ENCODE peak calls at places on chromosomes 4 and X, in four cellular contexts. X is neural progenitor cell, L is AG10803, S is upper lobe of left lung. G is an unnamed sample.

GRCh38 chr4:23923840-23924239 is 34.0 kb upstream of the PPARGC1A start:
- DNase-seq in X (no peak), L (no peak), S (no peak), G (no peak)

GRCh38 chrX:19698125-19698524 is 182.8 kb upstream of the MAP3K15 start:
- DNase-seq in X (no peak), L (peak), S (peak), G (no peak)

GRCh38 chr4:109557433-109557832 is 2.6 kb upstream of the MCUB start:
- DNase-seq in X (no peak), L (no peak), S (no peak), G (no peak)

GRCh38 chr4:74632634-74633033 is 161.7 kb downstream of the BTC start:
- DNase-seq in X (no peak), L (peak), S (peak), G (peak)

GRCh38 chr4:141027421-141027820 is 105.8 kb downstream of the RNF150 start:
- DNase-seq in X (no peak), L (peak), S (peak), G (peak)

GRCh38 chrX:105650577-105650976 is 171.8 kb upstream of the NRK start:
- DNase-seq in X (no peak), L (no peak), S (no peak), G (no peak)

GRCh38 chr4:23361453-23361852 is 528.4 kb downstream of the PPARGC1A start:
- DNase-seq in X (no peak), L (no peak), S (no peak), G (no peak)

GRCh38 chr4:123878976-123879375 is 482.4 kb downstream of the SPRY1 start:
- DNase-seq in X (no peak), L (no peak), S (no peak), G (no peak)

GRCh38 chrX:133335027-133335426 is 80.3 kb downstream of the GPC4 start:
- DNase-seq in X (peak), L (peak), S (no peak), G (peak)

GRCh38 chr4:159105063-159105414 is 2.2 kb downstream of the RAPGEF2 start:
- DNase-seq in X (peak), L (peak), S (no peak), G (peak)

GRCh38 chr4:88291003-88291402 is 6.6 kb upstream of the PPM1K start:
- DNase-seq in X (no peak), L (no peak), S (no peak), G (no peak)

GRCh38 chr4:8156617-8157016 is 2.0 kb downstream of the ABLIM2 start:
- DNase-seq in X (no peak), L (no peak), S (no peak), G (no peak)

GRCh38 chrX:149036086-149036485 is 469.0 kb downstream of the IDS start:
- DNase-seq in X (no peak), L (no peak), S (no peak), G (no peak)

GRCh38 chr4:82898322-82899243 is 2.0 kb upstream of the THAP9 start:
- DNase-seq in X (no peak), L (peak), S (peak), G (peak)
- TF ChIP-seq CTCF in X (peak), L (peak), S (peak), G (peak)

GRCh38 chr4:124947622-124948265 is 235.2 kb upstream of the ANKRD50 start:
- DNase-seq in X (no peak), L (no peak), S (no peak), G (no peak)

GRCh38 chr4:124946696-124947095 is 234.2 kb upstream of the ANKRD50 start:
- DNase-seq in X (no peak), L (no peak), S (no peak), G (no peak)

GRCh38 chr4:124943145-124943889 is 230.8 kb upstream of the ANKRD50 start:
- DNase-seq in X (no peak), L (peak), S (no peak), G (peak)

GRCh38 chr4:124943938-124944337 is 231.4 kb upstream of the ANKRD50 start:
- DNase-seq in X (no peak), L (no peak), S (no peak), G (no peak)

DNA sequence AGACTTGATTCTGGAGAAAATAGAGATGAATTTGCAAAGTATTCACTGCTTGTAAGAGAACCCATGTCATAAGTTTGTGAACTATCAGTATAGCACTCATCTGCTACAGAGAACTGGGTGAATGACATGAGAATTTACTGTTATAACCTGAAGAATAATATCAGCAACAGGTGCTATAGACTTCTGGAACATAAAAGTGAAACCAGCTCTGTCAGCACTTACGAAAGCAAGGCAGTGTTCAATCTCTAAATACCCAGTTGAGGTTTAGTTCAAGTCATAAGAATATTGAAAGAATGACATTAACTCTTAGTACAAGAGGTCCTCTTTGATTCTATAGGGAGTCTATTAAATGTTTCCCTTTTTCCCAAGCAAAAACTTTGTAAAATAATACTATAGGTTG is 232.9 kb upstream of the ANKRD50 start:
- DNase-seq in X (no peak), L (no peak), S (no peak), G (no peak)
- H3K4me3 ChIP-seq in X (no peak), L (no peak), S (no peak), G (no peak)

GRCh38 chr4:142406917-142407501 is 439.1 kb downstream of the INPP4B start:
- DNase-seq in X (no peak), L (no peak), S (no peak), G (peak)

GRCh38 chr4:142407569-142407968 is 438.5 kb downstream of the INPP4B start:
- DNase-seq in X (no peak), L (no peak), S (no peak), G (peak)

GRCh38 chr4:142406051-142406549 is 440.0 kb downstream of the INPP4B start:
- DNase-seq in X (no peak), L (peak), S (no peak), G (no peak)

GRCh38 chr4:142404191-142404611 is 441.9 kb downstream of the INPP4B start:
- DNase-seq in X (no peak), L (peak), S (no peak), G (peak)

DNA sequence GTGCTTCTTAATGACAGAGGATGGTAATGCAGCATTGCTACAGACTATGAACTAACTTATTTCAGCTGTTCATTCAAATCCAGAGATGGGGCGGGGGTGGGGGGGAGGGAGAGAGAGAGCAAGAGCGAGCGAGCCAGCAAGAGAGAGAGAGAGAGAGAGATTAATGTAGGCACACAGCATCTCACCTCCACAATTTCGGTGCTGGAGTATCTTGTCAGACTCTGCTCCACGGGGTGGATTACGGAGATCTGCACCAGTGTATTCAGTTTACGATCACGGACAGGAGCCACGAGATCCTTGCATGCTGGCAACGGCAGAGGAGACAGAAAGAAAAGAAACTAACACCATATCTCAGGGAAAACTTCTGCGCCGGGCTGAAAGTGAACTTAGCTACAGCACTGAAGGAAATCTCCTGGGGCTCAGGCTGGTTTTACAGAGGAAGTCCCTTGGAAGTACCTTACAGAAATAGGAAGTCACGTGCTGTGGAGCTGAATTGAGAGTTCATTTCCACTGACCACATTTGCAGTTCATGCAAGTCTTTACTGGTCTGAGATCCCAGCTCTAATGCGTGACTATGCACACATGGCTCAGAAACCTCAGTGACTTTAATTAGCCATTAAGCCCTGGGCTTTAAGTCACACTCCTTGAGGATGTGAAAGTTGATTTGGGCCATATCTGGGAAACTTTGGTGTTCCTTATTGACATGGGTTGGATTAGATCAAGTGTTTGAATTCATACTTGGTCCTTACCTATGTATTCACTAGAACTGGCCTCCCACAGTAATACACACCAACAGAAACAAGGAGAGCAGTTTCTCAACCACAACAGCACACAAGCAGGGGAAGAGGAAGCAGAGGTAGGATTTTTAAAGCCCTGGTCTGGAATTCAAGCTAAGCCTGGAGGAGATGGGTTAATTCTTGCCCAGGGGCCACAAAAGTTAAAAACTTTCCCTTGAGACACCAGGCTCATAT is 440.8 kb downstream of the INPP4B start:
- DNase-seq in X (peak), L (peak), S (peak), G (peak)
- TF ChIP-seq CTCF in X (no peak), L (no peak), S (no peak), G (no peak)

DNA sequence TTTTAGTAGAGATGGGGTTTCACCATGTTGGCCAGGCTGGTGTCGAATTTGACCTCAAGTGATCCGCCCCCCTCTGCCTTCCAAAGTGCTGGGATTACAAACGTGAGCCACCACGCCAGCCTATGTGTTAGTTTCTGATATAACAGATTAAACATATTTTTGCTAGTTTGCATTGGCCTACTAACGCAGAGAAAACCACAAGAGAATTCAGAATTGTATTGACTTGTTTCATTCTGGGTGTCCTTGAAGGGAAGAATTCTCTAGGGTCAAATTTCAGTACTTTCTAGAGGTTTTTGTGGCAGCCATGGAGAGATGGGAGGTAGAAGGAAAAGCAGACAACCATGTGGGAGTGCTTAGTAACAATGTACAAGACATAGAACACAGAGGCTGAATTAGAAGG is 46.1 kb upstream of the BMPR1B start:
- DNase-seq in X (no peak), L (peak), S (no peak), G (no peak)
- H3K4me3 ChIP-seq in X (no peak), L (no peak), S (no peak), G (no peak)

DNA sequence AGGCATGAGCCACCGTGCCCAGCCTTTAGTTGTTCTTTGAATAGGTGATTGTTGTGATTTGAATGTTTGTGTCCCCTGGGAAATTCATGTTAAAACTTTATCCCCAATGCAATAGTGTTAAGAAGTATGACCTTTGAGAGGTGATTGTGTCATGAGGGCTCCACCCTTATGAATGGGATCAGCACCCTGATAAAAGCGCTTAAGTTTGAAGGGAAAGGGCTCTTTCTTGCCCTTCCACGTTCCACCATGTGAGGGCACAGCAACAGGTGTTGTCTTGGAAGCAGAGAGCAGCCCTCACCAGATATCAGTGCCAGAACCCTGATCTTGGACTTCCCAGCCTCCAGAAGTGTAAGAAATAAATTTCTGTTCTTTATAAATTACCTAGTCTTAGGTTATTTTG is 33.7 kb upstream of the RP2 start:
- DNase-seq in X (no peak), L (no peak), S (no peak), G (no peak)
- TF ChIP-seq CTCF in X (no peak), L (peak), S (no peak), G (peak)

DNA sequence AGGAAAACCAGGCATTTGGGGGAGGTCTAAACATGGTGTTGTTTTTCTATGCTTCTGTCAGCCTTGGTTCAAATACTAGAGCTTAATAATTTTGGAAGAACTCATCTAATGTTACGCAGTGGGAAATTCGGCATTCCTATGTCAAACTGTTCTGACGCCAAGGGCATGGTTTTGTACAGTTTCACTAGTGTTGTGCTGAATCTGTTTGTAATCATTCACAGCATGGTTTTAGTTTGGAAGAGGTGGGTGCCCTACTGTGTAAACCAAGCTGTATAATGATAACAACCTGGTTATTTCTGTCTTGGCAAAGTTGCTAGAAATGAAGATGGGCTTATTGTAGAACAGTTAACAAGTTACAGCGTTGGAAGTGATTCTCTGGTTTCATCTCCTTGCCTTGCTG is 5.2 kb downstream of the DDX3X start:
- DNase-seq in X (no peak), L (peak), S (no peak), G (no peak)
- H3K4me3 ChIP-seq in X (no peak), L (no peak), S (no peak), G (no peak)

DNA sequence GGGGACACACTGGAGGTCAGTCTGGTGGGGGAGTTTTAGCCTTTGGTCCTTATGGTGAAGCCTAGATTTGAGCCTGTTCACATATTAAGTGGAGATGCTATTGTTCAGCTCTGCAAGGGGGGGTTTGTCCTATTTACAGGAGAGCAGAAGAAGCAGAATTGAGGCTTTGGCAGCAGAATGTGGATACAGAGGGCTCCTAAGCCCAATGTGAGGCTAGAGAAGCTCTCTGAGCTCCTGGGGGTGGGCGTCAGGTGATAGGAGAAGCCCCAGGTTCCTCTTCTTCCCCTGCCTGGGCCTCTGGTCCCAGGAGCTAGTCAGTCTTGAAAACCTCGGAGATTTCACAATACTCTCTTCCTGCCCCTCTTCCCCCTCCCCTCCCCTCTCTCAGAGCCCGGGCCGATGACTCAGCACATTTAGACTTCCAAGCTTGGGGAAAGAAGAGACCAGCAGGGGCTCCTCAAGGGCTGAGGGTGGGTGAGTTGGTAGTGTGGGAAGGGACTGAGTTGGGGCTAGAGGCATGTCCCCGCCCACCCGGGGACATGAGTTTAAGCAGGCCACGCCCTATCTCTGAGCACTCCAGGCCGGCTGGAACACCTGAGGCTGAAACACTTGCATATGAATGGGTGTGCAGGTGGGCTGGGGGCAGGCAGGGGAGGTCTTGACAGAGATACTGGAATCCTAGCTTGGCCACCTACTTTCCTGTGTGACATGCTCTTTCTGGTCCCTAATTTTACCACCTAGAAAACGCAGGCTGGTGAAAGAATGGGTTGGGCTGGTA is 3.4 kb downstream of the TFE3 start:
- DNase-seq in X (peak), L (peak), S (peak), G (peak)
- TF ChIP-seq CTCF in X (no peak), L (peak), S (no peak), G (peak)

GRCh38 chr4:101064541-101065180 is 282.7 kb downstream of the PPP3CA start:
- DNase-seq in X (no peak), L (no peak), S (no peak), G (no peak)
- H3K4me3 ChIP-seq in X (no peak), L (no peak), S (no peak), G (no peak)